ENCODE peak calls at places on chromosomes 12 and 14, in six cellular contexts. E is ascending aorta, R is hepatocyte, D is psoas muscle, F is IMR-90, B is stomach. Z is an unnamed sample.

GRCh38 chr12:12467222-12467621 is 95.4 kb downstream of the DUSP16 start:
- DNase-seq in D (no peak), E (no peak), F (no peak), R (no peak), B (no peak), Z (no peak)

GRCh38 chr14:33465952-33466700 is 484.7 kb downstream of the EGLN3 start:
- DNase-seq in F (no peak), B (no peak), R (no peak), E (no peak), D (no peak), Z (no peak)

GRCh38 chr14:55303646-55304277 is 32.5 kb downstream of the FBXO34 start:
- DNase-seq in B (no peak), F (peak; percentile 4), D (no peak), E (no peak), R (no peak), Z (peak; percentile 74)

GRCh38 chr14:102320033-102320660 is 601 bp downstream of the ZNF839 start:
- DNase-seq in R (peak; percentile 63), E (peak; percentile 77), D (peak; percentile 85), B (peak; percentile 49), F (peak; percentile 56), Z (peak; percentile 58)

GRCh38 chr14:76550534-76550933 is 174.6 kb downstream of the ESRRB start:
- DNase-seq in B (no peak), F (no peak), D (no peak), R (no peak), E (no peak), Z (no peak)

GRCh38 chr12:77214136-77214535 is 148.8 kb upstream of the E2F7 start:
- DNase-seq in F (peak; percentile 70), B (no peak), R (no peak), E (no peak), D (no peak), Z (no peak)

GRCh38 chr12:754871-755562 is 2.6 kb downstream of the WNK1 start:
- DNase-seq in R (peak; percentile 48), D (no peak), B (no peak), F (peak; percentile 81), E (no peak), Z (peak; percentile 82)

GRCh38 chr12:5254703-5255102 is 177.2 kb upstream of the NTF3 start:
- DNase-seq in B (no peak), R (no peak), E (no peak), F (no peak), D (no peak), Z (no peak)

GRCh38 chr12:78376257-78376656 is 488.3 kb upstream of the SYT1 start:
- DNase-seq in D (no peak), R (no peak), E (no peak), B (no peak), F (peak; percentile 2), Z (peak; percentile 12)

GRCh38 chr14:54220122-54220691 is 176.6 kb upstream of the CDKN3 start:
- DNase-seq in R (peak; percentile 11), D (peak; percentile 79), E (no peak), F (no peak), B (no peak), Z (peak; percentile 6)

GRCh38 chr14:74299061-74299545 is 3.6 kb downstream of the ABCD4 start:
- DNase-seq in R (no peak), E (no peak), F (peak; percentile 34), B (no peak), D (no peak), Z (peak; percentile 24)

GRCh38 chr14:93989939-93990338 is 7.2 kb upstream of the CCDC197 start:
- DNase-seq in D (peak; percentile 15), E (no peak), F (no peak), R (no peak), B (no peak), Z (no peak)

GRCh38 chr14:91046488-91047072 is 13.9 kb downstream of the RPS6KA5 start:
- DNase-seq in D (no peak), B (no peak), E (no peak), R (no peak), F (no peak), Z (no peak)

GRCh38 chr12:39443704-39444234 is 849 bp upstream of the KIF21A start:
- DNase-seq in D (no peak), B (no peak), F (no peak), R (peak; percentile 6), E (no peak), Z (peak; percentile 8)

GRCh38 chr12:115946867-115947695 is 330.4 kb downstream of the MED13L start:
- DNase-seq in B (no peak), D (no peak), F (peak; percentile 10), E (no peak), R (no peak), Z (peak; percentile 13)

GRCh38 chr14:105026789-105027563 is 6.1 kb upstream of the CDCA4 start:
- DNase-seq in F (peak; percentile 60), E (no peak), B (no peak), D (no peak), R (no peak), Z (no peak)

GRCh38 chr12:118187746-118188390 is 51.9 kb downstream of the PEBP1 start:
- DNase-seq in B (no peak), E (no peak), D (no peak), R (no peak), F (no peak), Z (peak; percentile 15)

GRCh38 chr14:104547310-104547997 is 32.1 kb upstream of the C14orf180 start:
- DNase-seq in F (no peak), B (no peak), E (peak; percentile 42), D (peak; percentile 35), R (no peak), Z (no peak)

GRCh38 chr12:49273726-49274395 is 9.0 kb downstream of the TUBA1C start:
- DNase-seq in D (no peak), R (no peak), E (no peak), F (no peak), B (no peak), Z (no peak)

GRCh38 chr14:91018465-91018864 is 42.0 kb downstream of the RPS6KA5 start:
- DNase-seq in D (no peak), B (no peak), F (no peak), E (no peak), R (no peak), Z (no peak)

GRCh38 chr12:132444957-132445883 is 44.7 kb upstream of the FBRSL1 start:
- DNase-seq in E (no peak), R (no peak), D (no peak), B (peak; percentile 43), F (no peak), Z (no peak)

GRCh38 chr12:101823891-101824290 is 6.9 kb downstream of the GNPTAB start:
- DNase-seq in D (peak; percentile 60), E (no peak), B (peak; percentile 53), F (no peak), R (peak; percentile 23), Z (peak; percentile 21)

GRCh38 chr12:101826766-101827368 is 3.9 kb downstream of the GNPTAB start:
- DNase-seq in E (no peak), F (no peak), R (no peak), B (no peak), D (no peak), Z (peak; percentile 8)

GRCh38 chr12:101819467-101819866 is 11.3 kb downstream of the GNPTAB start:
- DNase-seq in B (no peak), R (no peak), D (no peak), E (no peak), F (peak; percentile 31), Z (no peak)

GRCh38 chr12:101824831-101825230 is 5.9 kb downstream of the GNPTAB start:
- DNase-seq in E (no peak), D (no peak), R (no peak), F (no peak), B (no peak), Z (peak; percentile 33)

GRCh38 chr12:101823039-101823438 is 7.7 kb downstream of the GNPTAB start:
- DNase-seq in E (no peak), B (no peak), D (no peak), F (no peak), R (no peak), Z (no peak)
- H3K4me3 ChIP-seq in E (no peak overlapping the region), B (no peak overlapping the region), D (no peak overlapping the region), F (no peak overlapping the region), R (no peak overlapping the region), Z (no peak overlapping the region)

DNA sequence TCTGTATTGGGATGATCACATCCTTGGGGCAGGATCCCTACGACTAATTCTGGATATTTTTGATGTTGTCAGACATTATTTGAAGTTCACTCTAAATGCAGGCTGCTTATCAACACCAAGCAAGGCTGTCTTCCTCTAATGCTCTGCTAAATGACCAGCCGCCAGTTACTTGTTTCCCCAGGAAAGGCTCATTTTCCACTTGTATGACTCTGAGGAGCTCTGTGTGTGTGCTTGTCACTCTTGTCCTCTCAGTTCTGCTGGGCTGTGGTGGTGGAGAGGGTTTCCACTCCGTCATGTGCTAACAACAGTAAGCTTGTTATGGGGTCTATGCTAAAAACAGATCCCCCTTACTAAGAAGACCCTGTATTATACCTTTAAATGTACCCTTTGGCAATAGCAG is 42.1 kb downstream of the ATL1 start:
- DNase-seq in F (no peak), B (no peak), D (no peak), E (no peak), R (no peak), Z (no peak)
- TF ChIP-seq CTCF in F (no peak), B (no peak), D (no peak), E (no peak), R (no peak), Z (no peak)

GRCh38 chr14:21096438-21096837 is 2.0 kb downstream of the ZNF219 start:
- DNase-seq in D (no peak), R (no peak), B (no peak), F (no peak), E (no peak), Z (no peak)

GRCh38 chr14:21095430-21096205 is 2.8 kb downstream of the ZNF219 start:
- DNase-seq in F (peak; percentile 51), D (no peak), R (no peak), E (no peak), B (no peak), Z (peak; percentile 21)

GRCh38 chr14:21098134-21098891 is at the start of gene ZNF219:
- DNase-seq in F (peak; percentile 27), D (peak; percentile 70), E (peak; percentile 82), B (peak; percentile 53), R (peak; percentile 75), Z (peak; percentile 40)

GRCh38 chr14:21097616-21098133 is 780 bp downstream of the ZNF219 start:
- DNase-seq in F (no peak), R (peak; percentile 65), D (no peak), E (peak; percentile 68), B (no peak), Z (no peak)

DNA sequence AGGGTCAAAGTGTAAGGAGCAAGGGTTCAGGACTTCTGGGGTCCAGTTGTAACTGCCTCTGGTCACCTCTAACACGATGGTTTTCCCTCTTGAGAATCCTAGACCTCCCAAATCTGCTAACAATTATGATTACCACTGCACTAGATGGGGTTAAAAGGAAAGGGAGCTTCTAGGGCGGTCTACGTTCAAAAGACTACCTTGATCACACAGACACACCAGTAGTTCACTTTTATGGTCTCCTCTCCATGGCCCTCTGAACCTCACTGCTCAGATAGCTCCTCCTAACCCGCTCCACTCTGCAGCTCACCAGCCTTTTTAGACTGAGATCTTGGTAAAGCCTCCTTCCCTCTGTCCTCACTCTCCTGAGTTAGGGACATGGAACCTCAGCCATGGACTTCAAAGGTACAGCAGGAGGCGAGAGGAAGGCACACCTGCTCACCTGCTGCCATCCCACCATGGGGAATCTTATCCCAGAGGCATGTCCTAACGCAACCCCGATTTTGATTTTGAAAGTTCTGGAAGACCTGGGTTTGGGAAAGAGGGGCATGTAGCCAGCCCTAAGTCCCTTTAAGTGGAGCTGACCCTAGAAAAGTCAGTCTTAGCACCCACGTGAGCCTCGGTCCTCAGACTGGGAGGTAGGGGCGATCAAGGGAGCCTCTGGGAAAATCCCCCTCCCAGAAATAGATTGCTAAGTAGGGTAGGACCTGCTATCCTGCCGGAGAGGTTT is 1.4 kb downstream of the ZNF219 start:
- DNase-seq in D (no peak), F (no peak), E (no peak), R (no peak), B (no peak), Z (no peak)
- H3K4me3 ChIP-seq in D (peak overlapping the region; percentile 52), F (peak overlapping the region; percentile 14), E (peak overlapping the region; percentile 94), R (peak overlapping the region; percentile 42), B (peak overlapping the region; percentile 62), Z (no peak overlapping the region)

GRCh38 chr12:29024117-29024516 is 125.0 kb upstream of the FAR2 start:
- DNase-seq in R (no peak), E (no peak), B (no peak), D (no peak), F (no peak), Z (peak; percentile 58)
- TF ChIP-seq CTCF in R (peak; percentile 26), E (no peak), B (no peak), D (no peak), F (peak; percentile 10), Z (peak; percentile 25)

Z was measured in fibroblast of villous mesenchyme.